ENCODE peak calls at places on chromosomes 13 and 19, in four cellular contexts. N, D, Q and B are unnamed samples.

GRCh38 chr13:99063952-99064351 is 86.1 kb upstream of the DOCK9 start:
- DNase-seq in N (no peak), D (no peak), Q (no peak), B (no peak)

GRCh38 chr13:73687087-73687486 is 447.1 kb downstream of the KLF12 start:
- DNase-seq in N (no peak), D (no peak), Q (no peak), B (no peak)

GRCh38 chr13:77033717-77034302 is 6.9 kb upstream of the FBXL3 start:
- DNase-seq in N (no peak), D (no peak), Q (no peak), B (no peak)

GRCh38 chr13:42054798-42055499 is 6.5 kb downstream of the DGKH start:
- DNase-seq in N (no peak), D (no peak), Q (no peak), B (no peak)

GRCh38 chr13:56314755-56315154 is 826.0 kb upstream of the PRR20A start:
- DNase-seq in N (no peak), D (no peak), Q (no peak), B (no peak)

GRCh38 chr19:6887326-6887725 is at the start of gene ADGRE1:
- DNase-seq in N (no peak), D (no peak), Q (no peak), B (no peak)

GRCh38 chr13:104984296-104984818 is 1551.1 kb downstream of the EFNB2 start:
- DNase-seq in N (no peak), D (no peak), Q (peak; percentile 92), B (no peak)

GRCh38 chr13:74529968-74530367 is 395.8 kb upstream of the KLF12 start:
- DNase-seq in N (no peak), D (no peak), Q (no peak), B (no peak)

GRCh38 chr19:33621811-33622504 is at the start of gene CHST8:
- DNase-seq in N (no peak), D (no peak), Q (no peak), B (peak; percentile 75)

GRCh38 chr19:41811036-41811435 is 14.6 kb downstream of the CEACAM3 start:
- DNase-seq in N (no peak), D (no peak), Q (no peak), B (no peak)

GRCh38 chr13:46181799-46182490 is at the start of gene LCP1:
- DNase-seq in N (no peak), D (no peak), Q (peak; percentile 97), B (peak; percentile 52)

GRCh38 chr13:41111454-41111853 is 21.1 kb downstream of the KBTBD6 start:
- DNase-seq in N (no peak), D (no peak), Q (no peak), B (no peak)

GRCh38 chr19:41616785-41617621 is 9.9 kb downstream of the CEACAM4 start:
- DNase-seq in N (peak; percentile 9), D (no peak), Q (no peak), B (no peak)

GRCh38 chr19:40241809-40242384 is 15.4 kb upstream of the CCNP start:
- DNase-seq in N (no peak), D (no peak), Q (no peak), B (no peak)

GRCh38 chr13:22278336-22278929 is 607.6 kb downstream of the FGF9 start:
- DNase-seq in N (peak; percentile 2), D (peak; percentile 34), Q (peak; percentile 43), B (no peak)

GRCh38 chr19:48858984-48859710 is 9.3 kb downstream of the PLEKHA4 start:
- DNase-seq in N (no peak), D (no peak), Q (no peak), B (peak; percentile 89)

GRCh38 chr19:5345895-5346386 is 5.3 kb upstream of the PTPRS start:
- DNase-seq in N (no peak), D (no peak), Q (no peak), B (no peak)

GRCh38 chr13:26964278-26965057 is 203.9 kb upstream of the GPR12 start:
- DNase-seq in N (no peak), D (no peak), Q (no peak), B (no peak)

GRCh38 chr13:97502192-97502591 is 68.2 kb downstream of the RAP2A start:
- DNase-seq in N (no peak), D (no peak), Q (no peak), B (no peak)

GRCh38 chr13:32880636-32881035 is 135.6 kb upstream of the KL start:
- DNase-seq in N (no peak), D (no peak), Q (no peak), B (no peak)

GRCh38 chr19:32223595-32224370 is 121.6 kb upstream of the ZNF507 start:
- DNase-seq in N (no peak), D (no peak), Q (no peak), B (no peak)

GRCh38 chr19:11949201-11949600 is 15.6 kb upstream of the ZNF763 start:
- DNase-seq in N (no peak), D (no peak), Q (no peak), B (no peak)

GRCh38 chr13:25463496-25463895 is 91.7 kb downstream of the ATP8A2 start:
- DNase-seq in N (no peak), D (no peak), Q (no peak), B (no peak)

GRCh38 chr13:72530471-72530870 is 197.0 kb downstream of the MZT1 start:
- DNase-seq in N (no peak), D (no peak), Q (no peak), B (no peak)

GRCh38 chr19:3721131-3721899 is 13.1 kb downstream of the TJP3 start:
- DNase-seq in N (peak; percentile 59), D (peak; percentile 95), Q (no peak), B (peak; percentile 98)

GRCh38 chr19:31000913-31001312 is 348.3 kb downstream of the TSHZ3 start:
- DNase-seq in N (no peak), D (no peak), Q (no peak), B (no peak)

GRCh38 chr19:30450945-30451344 is 78.8 kb downstream of the ZNF536 start:
- DNase-seq in N (no peak), D (no peak), Q (no peak), B (no peak)

GRCh38 chr19:13623686-13624405 is 117.6 kb upstream of the CACNA1A start:
- DNase-seq in N (no peak), D (no peak), Q (no peak), B (no peak)

GRCh38 chr13:107113387-107113786 is 545.5 kb upstream of the ARGLU1 start:
- DNase-seq in N (no peak), D (no peak), Q (no peak), B (no peak)

GRCh38 chr13:39967199-39967959 is 311.9 kb downstream of the COG6 start:
- DNase-seq in N (no peak), D (no peak), Q (no peak), B (no peak)

GRCh38 chr19:53892981-53893325 is 11.0 kb downstream of the PRKCG start:
- DNase-seq in N (no peak), D (no peak), Q (no peak), B (peak; percentile 50)

GRCh38 chr13:46797468-46798237 is 692 bp upstream of the ESD start:
- DNase-seq in N (peak; percentile 36), D (no peak), Q (no peak), B (peak; percentile 21)

GRCh38 chr19:47228937-47229673 is 1.9 kb downstream of the BBC3 start:
- DNase-seq in N (peak; percentile 32), D (no peak), Q (no peak), B (peak; percentile 24)

GRCh38 chr13:51417716-51418115 is 35.1 kb downstream of the INTS6 start:
- DNase-seq in N (peak; percentile 33), D (no peak), Q (no peak), B (no peak)

GRCh38 chr19:57406516-57407123 is 4.3 kb upstream of the ZNF17 start:
- DNase-seq in N (peak; percentile 65), D (peak; percentile 32), Q (peak; percentile 17), B (peak; percentile 72)

GRCh38 chr19:18468517-18468916 is 30.6 kb upstream of the ISYNA1 start:
- DNase-seq in N (no peak), D (no peak), Q (no peak), B (no peak)

GRCh38 chr13:68439821-68440220 is 1209.7 kb upstream of the PCDH9 start:
- DNase-seq in N (no peak), D (no peak), Q (no peak), B (no peak)

GRCh38 chr19:32372726-32373613 is 27.6 kb downstream of the ZNF507 start:
- DNase-seq in N (peak; percentile 90), D (no peak), Q (no peak), B (no peak)

GRCh38 chr19:38917921-38918491 is 6.0 kb upstream of the CCER2 start:
- DNase-seq in N (peak; percentile 62), D (no peak), Q (no peak), B (peak; percentile 25)
- TF ChIP-seq SRF in N (no peak), D (no peak), Q (no peak), B (no peak)

GRCh38 chr13:96053003-96053703 is at the start of gene UGGT2:
- DNase-seq in N (peak; percentile 85), D (peak; percentile 91), Q (peak; percentile 64), B (peak; percentile 92)

DNA sequence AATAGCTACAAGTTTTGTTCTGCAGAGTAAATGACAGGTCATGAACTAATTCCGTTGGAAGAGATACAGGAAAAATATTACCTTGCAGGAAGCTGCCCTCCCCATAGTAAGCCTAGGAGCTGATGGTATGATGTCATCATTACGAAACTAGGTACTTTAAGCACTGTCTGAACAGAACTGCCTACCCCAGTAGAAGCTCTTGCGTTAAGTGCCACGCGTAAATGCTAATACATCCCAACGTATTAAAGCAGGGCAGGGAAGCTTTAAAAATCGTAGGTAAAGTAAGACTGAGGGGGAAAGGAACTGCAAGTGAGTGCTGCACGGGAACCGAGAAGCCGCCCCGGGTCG is 572 bp downstream of the UGGT2 start:
- DNase-seq in N (peak; percentile 52), D (peak; percentile 37), Q (peak; percentile 28), B (peak; percentile 20)
- TF ChIP-seq SRF in N (no peak), D (no peak), Q (no peak), B (no peak)

GRCh38 chr19:55141696-55142095 is 7.3 kb downstream of the TNNT1 start:
- DNase-seq in N (no peak), D (no peak), Q (no peak), B (no peak)
- TF ChIP-seq SRF in N (no peak), D (no peak), Q (no peak), B (no peak)

GRCh38 chr13:30718661-30719520 is 16.5 kb upstream of the ALOX5AP start:
- DNase-seq in N (peak; percentile 24), D (peak; percentile 16), Q (no peak), B (no peak)

GRCh38 chr13:30715837-30716236 is 19.5 kb upstream of the ALOX5AP start:
- DNase-seq in N (no peak), D (no peak), Q (no peak), B (no peak)

GRCh38 chr13:30722361-30722760 is 13.0 kb upstream of the ALOX5AP start:
- DNase-seq in N (no peak), D (no peak), Q (no peak), B (no peak)

GRCh38 chr13:30719521-30719914 is 15.8 kb upstream of the ALOX5AP start:
- DNase-seq in N (no peak), D (no peak), Q (no peak), B (no peak)

DNA sequence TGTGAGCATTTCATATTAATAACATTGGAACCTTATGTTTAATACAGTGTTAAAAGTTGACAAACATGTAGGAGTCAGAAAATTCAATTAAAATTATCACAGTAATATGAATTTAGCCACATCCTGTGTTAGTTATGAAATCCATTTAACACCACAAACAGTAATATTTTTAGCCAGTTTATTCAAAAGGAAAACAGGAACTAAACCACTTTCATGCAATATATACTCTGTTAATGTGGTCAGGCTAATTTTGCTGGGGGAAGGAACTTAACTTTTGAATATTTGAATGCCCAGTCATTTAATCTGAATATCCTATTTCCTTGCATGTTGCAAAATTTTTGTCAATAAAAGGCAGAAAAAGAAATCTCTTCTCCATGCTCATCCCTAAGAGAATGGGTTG is 14.9 kb upstream of the ALOX5AP start:
- DNase-seq in N (no peak), D (no peak), Q (peak; percentile 59), B (no peak)
- TF ChIP-seq SRF in N (no peak), D (no peak), Q (no peak), B (no peak)

GRCh38 chr13:37747071-37747612 is 122.4 kb downstream of the TRPC4 start:
- DNase-seq in N (no peak), D (no peak), Q (no peak), B (no peak)
- TF ChIP-seq SRF in N (no peak), D (no peak), Q (no peak), B (no peak)